ENCODE peak calls at places on chromosomes 5 and 9, in six cellular contexts. D is testis, G is endothelial cell, J is spleen, U is psoas muscle, Y is cardiac muscle cell. V is an unnamed sample.

GRCh38 chr9:129306318-129306973 is 128.4 kb upstream of the IER5L start:
- DNase-seq in D (no peak), G (no peak), J (peak; percentile 53), U (peak; percentile 15), Y (no peak), V (no peak)

GRCh38 chr9:98410185-98410697 is 154.8 kb upstream of the TBC1D2 start:
- DNase-seq in D (peak; percentile 33), G (peak; percentile 41), J (no peak), U (no peak), Y (peak; percentile 92), V (peak; percentile 21)

GRCh38 chr5:55159763-55160492 is at the start of gene GPX8:
- DNase-seq in D (peak; percentile 56), G (peak; percentile 44), J (no peak), U (no peak), Y (peak; percentile 92), V (no peak)

GRCh38 chr9:126372716-126373115 is 46.1 kb downstream of the MVB12B start:
- DNase-seq in D (no peak), G (no peak), J (no peak), U (no peak), Y (no peak), V (no peak)

GRCh38 chr5:123665822-123666371 is 153.9 kb downstream of the CSNK1G3 start:
- DNase-seq in D (no peak), G (no peak), J (no peak), U (no peak), Y (no peak), V (no peak)

GRCh38 chr5:133225671-133226152 is 173.9 kb downstream of the HSPA4 start:
- DNase-seq in D (no peak), G (no peak), J (no peak), U (peak; percentile 77), Y (no peak), V (no peak)

GRCh38 chr5:146073239-146073900 is 32.0 kb downstream of the PLAC8L1 start:
- DNase-seq in D (no peak), G (no peak), J (no peak), U (no peak), Y (no peak), V (no peak)

GRCh38 chr5:169811680-169812079 is 168.6 kb downstream of the INSYN2B start:
- DNase-seq in D (no peak), G (no peak), J (no peak), U (no peak), Y (no peak), V (no peak)

GRCh38 chr9:68505681-68506409 is 34.8 kb downstream of the TMEM252 start:
- DNase-seq in D (peak; percentile 20), G (no peak), J (no peak), U (no peak), Y (peak; percentile 60), V (no peak)

GRCh38 chr9:34633851-34634550 is 3.6 kb downstream of the SIGMAR1 start:
- DNase-seq in D (peak; percentile 73), G (peak; percentile 83), J (peak; percentile 87), U (peak; percentile 82), Y (peak; percentile 77), V (no peak)

GRCh38 chr5:57754616-57755015 is 272.0 kb upstream of the ACTBL2 start:
- DNase-seq in D (no peak), G (no peak), J (no peak), U (no peak), Y (no peak), V (no peak)

GRCh38 chr5:140151719-140152609 is 23.0 kb upstream of the CYSTM1 start:
- DNase-seq in D (no peak), G (no peak), J (no peak), U (no peak), Y (no peak), V (no peak)

GRCh38 chr5:61447780-61448495 is 115.9 kb downstream of the ZSWIM6 start:
- DNase-seq in D (no peak), G (no peak), J (no peak), U (no peak), Y (no peak), V (no peak)

GRCh38 chr9:113635586-113635985 is 172.1 kb downstream of the RGS3 start:
- DNase-seq in D (no peak), G (no peak), J (peak; percentile 13), U (no peak), Y (no peak), V (no peak)

GRCh38 chr5:167623354-167623753 is 668.1 kb upstream of the WWC1 start:
- DNase-seq in D (no peak), G (no peak), J (no peak), U (no peak), Y (no peak), V (no peak)

GRCh38 chr5:169433221-169433651 is 132.3 kb upstream of the SLIT3 start:
- DNase-seq in D (no peak), G (no peak), J (no peak), U (no peak), Y (no peak), V (peak; percentile 56)

GRCh38 chr9:132547976-132548730 is 34.3 kb upstream of the BARHL1 start:
- DNase-seq in D (no peak), G (no peak), J (no peak), U (peak; percentile 13), Y (no peak), V (no peak)

GRCh38 chr9:132547052-132547431 is 35.4 kb upstream of the BARHL1 start:
- DNase-seq in D (no peak), G (no peak), J (no peak), U (peak; percentile 27), Y (no peak), V (no peak)

GRCh38 chr9:132545578-132545977 is 36.8 kb upstream of the BARHL1 start:
- DNase-seq in D (no peak), G (no peak), J (no peak), U (peak; percentile 7), Y (no peak), V (no peak)

GRCh38 chr9:132547436-132547835 is 35.0 kb upstream of the BARHL1 start:
- DNase-seq in D (no peak), G (no peak), J (no peak), U (no peak), Y (no peak), V (no peak)

GRCh38 chr9:132546148-132547051 is 36.0 kb upstream of the BARHL1 start:
- DNase-seq in D (peak; percentile 37), G (peak; percentile 43), J (no peak), U (peak; percentile 51), Y (peak; percentile 57), V (no peak)
- TF ChIP-seq CTCF in D (no peak), G (peak; percentile 70), J (no peak), U (peak; percentile 7), Y (peak; percentile 58), V (peak; percentile 65)

GRCh38 chr9:38134578-38134977 is 65.6 kb upstream of the SHB start:
- DNase-seq in D (no peak), G (no peak), J (peak; percentile 7), U (no peak), Y (no peak), V (no peak)

GRCh38 chr9:38136386-38136785 is 67.4 kb upstream of the SHB start:
- DNase-seq in D (no peak), G (no peak), J (no peak), U (no peak), Y (no peak), V (no peak)

GRCh38 chr9:38131729-38132128 is 62.7 kb upstream of the SHB start:
- DNase-seq in D (no peak), G (no peak), J (no peak), U (no peak), Y (no peak), V (no peak)

GRCh38 chr9:38132956-38133355 is 63.9 kb upstream of the SHB start:
- DNase-seq in D (no peak), G (no peak), J (peak; percentile 6), U (no peak), Y (no peak), V (no peak)

DNA sequence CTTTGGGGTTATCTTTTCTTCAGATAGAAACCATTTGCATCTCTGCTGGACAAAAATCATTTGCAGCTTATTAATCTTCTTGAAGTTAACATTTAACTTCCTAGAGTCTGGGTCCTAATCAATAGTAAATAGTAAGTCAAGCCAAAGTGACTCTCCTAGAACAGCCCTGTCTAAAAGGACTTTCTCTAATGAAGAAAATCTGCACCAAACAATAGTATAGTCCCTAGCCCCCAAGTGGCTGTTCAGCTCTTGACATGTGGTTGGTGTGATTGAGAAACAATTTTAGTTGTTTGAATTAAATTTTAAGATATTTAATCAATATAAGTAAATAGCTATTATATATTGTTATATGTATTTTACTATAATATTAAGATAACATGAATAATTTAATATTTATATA is 64.6 kb upstream of the SHB start:
- DNase-seq in D (no peak), G (no peak), J (no peak), U (no peak), Y (no peak), V (no peak)
- TF ChIP-seq CTCF in D (no peak), G (no peak), J (no peak), U (no peak), Y (no peak), V (no peak)

DNA sequence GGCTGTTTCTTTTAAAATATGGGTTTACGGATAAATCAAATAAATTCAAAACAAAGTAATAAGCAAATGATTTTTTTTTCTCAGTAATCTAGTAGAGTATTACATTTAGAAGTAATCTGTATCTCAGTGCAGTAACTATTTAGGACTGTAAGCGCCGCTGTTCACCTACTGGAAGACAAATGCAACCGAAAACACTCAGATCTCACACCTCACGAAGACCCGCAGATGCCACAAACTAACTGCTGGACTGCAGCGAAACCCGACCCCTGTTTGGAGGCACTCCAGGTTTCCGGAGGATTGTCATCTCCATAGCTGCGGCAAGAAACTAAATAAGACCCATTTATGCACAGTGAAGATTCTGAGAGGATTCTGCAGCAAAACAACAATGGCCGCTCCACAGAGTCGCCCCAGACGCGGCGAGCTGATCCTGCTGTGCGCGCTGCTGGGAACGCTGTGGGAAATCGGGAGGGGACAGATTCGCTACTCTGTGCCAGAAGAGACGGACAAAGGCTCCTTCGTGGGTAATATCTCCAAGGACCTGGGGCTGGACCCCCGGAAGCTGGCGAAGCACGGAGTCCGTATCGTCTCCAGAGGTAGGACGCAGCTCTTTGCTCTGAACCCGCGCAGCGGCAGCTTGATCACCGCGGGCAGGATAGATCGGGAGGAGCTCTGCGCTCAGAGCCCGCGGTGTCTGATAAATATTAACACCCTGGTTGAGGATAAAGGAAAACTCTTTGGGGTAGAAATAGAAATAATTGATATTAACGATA is at the start of gene PCDHGA8:
- DNase-seq in D (no peak), G (no peak), J (no peak), U (no peak), Y (no peak), V (no peak)
- TF ChIP-seq CTCF in D (no peak), G (no peak), J (no peak), U (peak; percentile 35), Y (no peak), V (peak; percentile 9)

DNA sequence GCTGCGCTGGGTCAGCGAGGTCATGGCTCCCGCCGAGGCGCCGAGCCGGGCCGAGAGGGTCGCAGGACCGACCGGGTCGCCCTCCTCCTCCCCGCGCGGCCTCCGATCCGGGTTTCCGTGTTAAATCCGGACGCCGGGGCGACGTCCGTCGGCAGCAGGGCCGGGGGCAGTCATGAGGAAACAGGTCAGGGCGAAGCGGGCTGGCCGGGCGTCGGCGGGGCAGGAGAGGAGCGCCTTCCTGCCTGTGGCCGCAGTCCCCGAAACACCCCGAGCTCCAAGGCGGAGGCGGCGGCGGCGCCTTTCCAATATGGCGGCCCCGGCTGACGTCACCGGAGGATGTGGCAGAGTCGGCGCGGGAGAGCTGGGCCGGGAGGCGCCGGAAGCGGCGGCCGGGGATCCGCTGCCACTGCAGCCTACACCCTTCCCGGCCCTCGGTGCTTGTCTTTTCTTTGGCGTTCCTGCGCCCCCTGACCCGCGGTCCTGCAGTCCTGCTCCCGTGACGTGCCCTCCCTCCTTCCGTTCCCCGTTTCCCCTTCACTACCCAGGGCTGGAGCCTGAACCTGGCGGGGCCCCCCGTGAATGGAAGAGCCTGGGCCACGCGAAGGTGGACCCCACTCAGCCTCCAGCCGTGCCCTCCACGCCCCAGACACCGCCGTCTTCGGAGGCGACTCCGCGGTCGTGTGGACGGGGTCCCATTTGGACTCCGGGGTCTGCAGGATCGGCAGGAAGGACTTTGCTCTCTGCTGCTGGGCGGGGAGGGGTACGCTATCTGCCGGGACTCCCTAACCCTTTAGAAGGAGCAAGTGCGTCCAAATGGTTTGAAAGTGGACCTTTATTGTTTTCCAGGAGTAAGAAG is at the start of gene GOLPH3:
- DNase-seq in D (peak; percentile 95), G (peak; percentile 95), J (peak; percentile 99), U (peak; percentile 97), Y (peak; percentile 94), V (no peak)
- TF ChIP-seq CTCF in D (no peak), G (no peak), J (peak; percentile 36), U (no peak), Y (peak; percentile 9), V (no peak)

V was measured in retinal pigment epithelial cell.